ENCODE peak calls at places on chromosomes 7 and 10, in ten cellular contexts. One of them, this sample, is unnamed.

GRCh38 chr10:20616056-20616671 is 280.9 kb downstream of the NEBL start:
- DNase-seq in right lobe of liver: no peak
- DNase-seq in brain microvascular endothelial cell: no peak
- DNase-seq in stomach: no peak
- DNase-seq in AG04450: no peak
- DNase-seq in colonic mucosa: no peak
- DNase-seq in right atrium auricular region: no peak
- DNase-seq in left ventricle myocardium inferior: no peak
- DNase-seq in breast epithelium: no peak
- DNase-seq in ovary: no peak
- DNase-seq in this sample: no peak

GRCh38 chr10:68954904-68955303 is 1.1 kb upstream of the DDX21 start:
- DNase-seq in right atrium auricular region: no peak
- DNase-seq in left ventricle myocardium inferior: no peak
- DNase-seq in ovary: no peak
- DNase-seq in breast epithelium: no peak
- DNase-seq in right lobe of liver: no peak
- DNase-seq in stomach: no peak
- DNase-seq in brain microvascular endothelial cell: no peak
- DNase-seq in colonic mucosa: no peak
- DNase-seq in AG04450: no peak
- DNase-seq in this sample: no peak

GRCh38 chr10:15571570-15571969 is 148.2 kb downstream of the ITGA8 start:
- DNase-seq in brain microvascular endothelial cell: peak
- DNase-seq in left ventricle myocardium inferior: peak
- DNase-seq in stomach: no peak
- DNase-seq in ovary: peak
- DNase-seq in right lobe of liver: peak
- DNase-seq in breast epithelium: no peak
- DNase-seq in right atrium auricular region: no peak
- DNase-seq in AG04450: peak
- DNase-seq in colonic mucosa: no peak
- DNase-seq in this sample: peak

GRCh38 chr10:8986975-8987374 is 932.5 kb downstream of the GATA3 start:
- DNase-seq in stomach: no peak
- DNase-seq in right atrium auricular region: no peak
- DNase-seq in colonic mucosa: no peak
- DNase-seq in breast epithelium: no peak
- DNase-seq in ovary: no peak
- DNase-seq in left ventricle myocardium inferior: no peak
- DNase-seq in right lobe of liver: no peak
- DNase-seq in brain microvascular endothelial cell: no peak
- DNase-seq in AG04450: no peak
- DNase-seq in this sample: no peak

GRCh38 chr7:66643395-66643794 is 14.7 kb downstream of the KCTD7 start:
- DNase-seq in brain microvascular endothelial cell: no peak
- DNase-seq in ovary: no peak
- DNase-seq in right atrium auricular region: no peak
- DNase-seq in AG04450: no peak
- DNase-seq in right lobe of liver: no peak
- DNase-seq in colonic mucosa: no peak
- DNase-seq in breast epithelium: no peak
- DNase-seq in stomach: no peak
- DNase-seq in left ventricle myocardium inferior: no peak
- DNase-seq in this sample: no peak

GRCh38 chr10:21990449-21990848 is 13.1 kb downstream of the DNAJC1 start:
- DNase-seq in right atrium auricular region: no peak
- DNase-seq in breast epithelium: no peak
- DNase-seq in left ventricle myocardium inferior: no peak
- DNase-seq in brain microvascular endothelial cell: no peak
- DNase-seq in AG04450: no peak
- DNase-seq in ovary: no peak
- DNase-seq in right lobe of liver: no peak
- DNase-seq in stomach: no peak
- DNase-seq in colonic mucosa: no peak
- DNase-seq in this sample: no peak

GRCh38 chr7:104982308-104982755 is 31.7 kb upstream of the KMT2E start:
- DNase-seq in ovary: no peak
- DNase-seq in stomach: no peak
- DNase-seq in colonic mucosa: no peak
- DNase-seq in right atrium auricular region: no peak
- DNase-seq in breast epithelium: no peak
- DNase-seq in left ventricle myocardium inferior: no peak
- DNase-seq in brain microvascular endothelial cell: no peak
- DNase-seq in AG04450: no peak
- DNase-seq in right lobe of liver: no peak
- DNase-seq in this sample: no peak

GRCh38 chr7:1621718-1622117 is 48.4 kb upstream of the ELFN1 start:
- DNase-seq in brain microvascular endothelial cell: no peak
- DNase-seq in AG04450: no peak
- DNase-seq in breast epithelium: no peak
- DNase-seq in ovary: no peak
- DNase-seq in right lobe of liver: no peak
- DNase-seq in stomach: no peak
- DNase-seq in left ventricle myocardium inferior: no peak
- DNase-seq in colonic mucosa: no peak
- DNase-seq in right atrium auricular region: no peak
- DNase-seq in this sample: peak

GRCh38 chr10:14173706-14174594 is 156.8 kb downstream of the FRMD4A start:
- DNase-seq in left ventricle myocardium inferior: no peak
- DNase-seq in AG04450: no peak
- DNase-seq in ovary: peak
- DNase-seq in right lobe of liver: no peak
- DNase-seq in colonic mucosa: no peak
- DNase-seq in right atrium auricular region: no peak
- DNase-seq in brain microvascular endothelial cell: peak
- DNase-seq in breast epithelium: no peak
- DNase-seq in stomach: no peak
- DNase-seq in this sample: peak

GRCh38 chr7:43041105-43041504 is 71.3 kb upstream of the HECW1 start:
- DNase-seq in breast epithelium: no peak
- DNase-seq in right lobe of liver: no peak
- DNase-seq in brain microvascular endothelial cell: no peak
- DNase-seq in AG04450: no peak
- DNase-seq in left ventricle myocardium inferior: no peak
- DNase-seq in ovary: no peak
- DNase-seq in colonic mucosa: no peak
- DNase-seq in right atrium auricular region: no peak
- DNase-seq in stomach: no peak
- DNase-seq in this sample: no peak
- H3K27ac ChIP-seq in breast epithelium: no peak
- H3K27ac ChIP-seq in right lobe of liver: no peak
- H3K27ac ChIP-seq in brain microvascular endothelial cell: no peak
- H3K27ac ChIP-seq in AG04450: no peak
- H3K27ac ChIP-seq in left ventricle myocardium inferior: no peak
- H3K27ac ChIP-seq in ovary: no peak
- H3K27ac ChIP-seq in colonic mucosa: no peak
- H3K27ac ChIP-seq in right atrium auricular region: no peak
- H3K27ac ChIP-seq in stomach: no peak
- H3K27ac ChIP-seq in this sample: no peak

GRCh38 chr10:99297033-99297432 is 32.1 kb upstream of the CNNM1 start:
- DNase-seq in right atrium auricular region: no peak
- DNase-seq in breast epithelium: no peak
- DNase-seq in stomach: no peak
- DNase-seq in right lobe of liver: no peak
- DNase-seq in ovary: no peak
- DNase-seq in colonic mucosa: no peak
- DNase-seq in AG04450: no peak
- DNase-seq in left ventricle myocardium inferior: no peak
- DNase-seq in brain microvascular endothelial cell: no peak
- DNase-seq in this sample: no peak
- TF ChIP-seq CTCF in right atrium auricular region: no peak
- TF ChIP-seq CTCF in breast epithelium: no peak
- TF ChIP-seq CTCF in stomach: no peak
- TF ChIP-seq CTCF in right lobe of liver: no peak
- TF ChIP-seq CTCF in ovary: no peak
- TF ChIP-seq CTCF in colonic mucosa: no peak
- TF ChIP-seq CTCF in AG04450: no peak
- TF ChIP-seq CTCF in left ventricle myocardium inferior: no peak
- TF ChIP-seq CTCF in brain microvascular endothelial cell: no peak
- TF ChIP-seq CTCF in this sample: no peak

GRCh38 chr10:118046491-118047362 is at the start of gene RAB11FIP2:
- DNase-seq in colonic mucosa: peak
- DNase-seq in right lobe of liver: peak
- DNase-seq in breast epithelium: peak
- DNase-seq in AG04450: peak
- DNase-seq in right atrium auricular region: peak
- DNase-seq in stomach: peak
- DNase-seq in left ventricle myocardium inferior: peak
- DNase-seq in ovary: peak
- DNase-seq in brain microvascular endothelial cell: peak
- DNase-seq in this sample: peak

GRCh38 chr10:118045842-118046490 is 775 bp downstream of the RAB11FIP2 start:
- DNase-seq in left ventricle myocardium inferior: no peak
- DNase-seq in ovary: no peak
- DNase-seq in stomach: peak
- DNase-seq in colonic mucosa: peak
- DNase-seq in brain microvascular endothelial cell: peak
- DNase-seq in breast epithelium: peak
- DNase-seq in AG04450: no peak
- DNase-seq in right lobe of liver: no peak
- DNase-seq in right atrium auricular region: peak
- DNase-seq in this sample: peak

GRCh38 chr10:118042827-118043242 is 3.9 kb downstream of the RAB11FIP2 start:
- DNase-seq in brain microvascular endothelial cell: no peak
- DNase-seq in breast epithelium: no peak
- DNase-seq in ovary: no peak
- DNase-seq in right lobe of liver: no peak
- DNase-seq in left ventricle myocardium inferior: no peak
- DNase-seq in stomach: no peak
- DNase-seq in AG04450: no peak
- DNase-seq in colonic mucosa: no peak
- DNase-seq in right atrium auricular region: no peak
- DNase-seq in this sample: no peak

GRCh38 chr10:118045154-118045841 is 1.4 kb downstream of the RAB11FIP2 start:
- DNase-seq in AG04450: no peak
- DNase-seq in colonic mucosa: no peak
- DNase-seq in breast epithelium: no peak
- DNase-seq in stomach: no peak
- DNase-seq in left ventricle myocardium inferior: no peak
- DNase-seq in brain microvascular endothelial cell: no peak
- DNase-seq in right atrium auricular region: no peak
- DNase-seq in ovary: no peak
- DNase-seq in right lobe of liver: no peak
- DNase-seq in this sample: no peak

DNA sequence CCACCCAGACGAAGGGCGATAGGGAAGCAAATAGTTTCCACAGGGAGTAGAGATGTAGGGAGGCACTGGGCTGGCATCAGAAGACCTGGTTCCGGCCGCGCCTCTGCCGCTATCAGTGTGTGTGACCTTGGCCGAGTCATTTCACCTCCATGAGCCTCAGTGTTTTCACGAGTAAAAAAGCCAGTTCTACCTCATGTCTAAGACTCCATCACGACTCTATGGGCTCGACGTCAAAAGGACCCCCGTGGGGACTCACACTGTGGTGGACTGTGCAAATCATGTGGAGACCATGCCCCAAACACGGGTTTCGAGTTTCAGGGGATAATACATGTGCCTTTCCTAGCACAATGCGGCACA is 600 bp upstream of the RAB11FIP2 start:
- DNase-seq in colonic mucosa: peak
- DNase-seq in ovary: peak
- DNase-seq in stomach: no peak
- DNase-seq in right lobe of liver: peak
- DNase-seq in right atrium auricular region: no peak
- DNase-seq in brain microvascular endothelial cell: no peak
- DNase-seq in left ventricle myocardium inferior: peak
- DNase-seq in breast epithelium: no peak
- DNase-seq in AG04450: no peak
- DNase-seq in this sample: peak
- H3K27ac ChIP-seq in colonic mucosa: peak
- H3K27ac ChIP-seq in ovary: peak
- H3K27ac ChIP-seq in stomach: peak
- H3K27ac ChIP-seq in right lobe of liver: no peak
- H3K27ac ChIP-seq in right atrium auricular region: peak
- H3K27ac ChIP-seq in brain microvascular endothelial cell: no peak
- H3K27ac ChIP-seq in left ventricle myocardium inferior: peak
- H3K27ac ChIP-seq in breast epithelium: peak
- H3K27ac ChIP-seq in AG04450: no peak
- H3K27ac ChIP-seq in this sample: peak

GRCh38 chr10:99767901-99768300 is 14.5 kb upstream of the ABCC2 start:
- DNase-seq in breast epithelium: no peak
- DNase-seq in brain microvascular endothelial cell: no peak
- DNase-seq in stomach: no peak
- DNase-seq in right atrium auricular region: no peak
- DNase-seq in right lobe of liver: no peak
- DNase-seq in AG04450: no peak
- DNase-seq in left ventricle myocardium inferior: no peak
- DNase-seq in ovary: no peak
- DNase-seq in colonic mucosa: no peak
- DNase-seq in this sample: no peak

GRCh38 chr10:99765672-99766071 is 16.8 kb upstream of the ABCC2 start:
- DNase-seq in right atrium auricular region: no peak
- DNase-seq in ovary: no peak
- DNase-seq in breast epithelium: no peak
- DNase-seq in AG04450: no peak
- DNase-seq in left ventricle myocardium inferior: no peak
- DNase-seq in right lobe of liver: no peak
- DNase-seq in stomach: no peak
- DNase-seq in colonic mucosa: no peak
- DNase-seq in brain microvascular endothelial cell: no peak
- DNase-seq in this sample: no peak

GRCh38 chr10:99766282-99766681 is 16.2 kb upstream of the ABCC2 start:
- DNase-seq in ovary: no peak
- DNase-seq in AG04450: no peak
- DNase-seq in left ventricle myocardium inferior: no peak
- DNase-seq in colonic mucosa: no peak
- DNase-seq in breast epithelium: no peak
- DNase-seq in right lobe of liver: no peak
- DNase-seq in right atrium auricular region: no peak
- DNase-seq in brain microvascular endothelial cell: no peak
- DNase-seq in stomach: no peak
- DNase-seq in this sample: no peak

GRCh38 chr10:99768430-99769011 is 13.9 kb upstream of the ABCC2 start:
- DNase-seq in right lobe of liver: no peak
- DNase-seq in colonic mucosa: no peak
- DNase-seq in breast epithelium: no peak
- DNase-seq in left ventricle myocardium inferior: no peak
- DNase-seq in AG04450: no peak
- DNase-seq in right atrium auricular region: no peak
- DNase-seq in brain microvascular endothelial cell: no peak
- DNase-seq in ovary: no peak
- DNase-seq in stomach: no peak
- DNase-seq in this sample: no peak

DNA sequence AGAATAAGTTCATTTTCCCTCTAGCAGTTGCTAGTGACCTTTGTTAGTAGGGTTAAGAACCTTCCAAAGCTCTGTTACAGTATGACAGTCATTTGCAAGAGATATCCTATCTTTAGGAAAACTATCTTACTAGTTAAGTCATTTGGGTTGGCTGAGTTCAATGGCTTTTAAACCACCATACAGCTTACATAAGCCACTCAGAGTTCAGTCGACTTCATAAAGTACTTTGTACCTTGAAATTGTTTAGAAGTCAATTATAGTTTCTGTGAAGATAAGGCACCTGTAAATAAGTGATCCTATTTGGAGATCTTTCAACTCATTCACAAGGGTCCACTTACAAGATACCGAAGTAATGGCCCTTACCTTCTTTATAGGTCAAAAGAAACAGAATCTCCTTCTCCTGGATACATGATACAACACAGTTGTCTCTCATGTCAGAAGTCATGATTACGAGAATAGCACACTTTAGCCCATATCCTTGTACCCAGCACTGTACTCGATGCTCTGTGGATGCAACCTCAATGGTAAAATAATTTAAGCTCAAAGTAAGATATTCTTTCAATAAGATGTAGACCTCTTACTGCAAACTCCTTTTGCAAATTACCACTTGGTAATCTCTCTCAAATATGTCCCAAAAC is 11.9 kb upstream of the ABCC2 start:
- DNase-seq in left ventricle myocardium inferior: no peak
- DNase-seq in AG04450: no peak
- DNase-seq in right lobe of liver: no peak
- DNase-seq in ovary: no peak
- DNase-seq in brain microvascular endothelial cell: no peak
- DNase-seq in stomach: no peak
- DNase-seq in breast epithelium: no peak
- DNase-seq in right atrium auricular region: no peak
- DNase-seq in colonic mucosa: no peak
- DNase-seq in this sample: no peak
- TF ChIP-seq CTCF in left ventricle myocardium inferior: no peak
- TF ChIP-seq CTCF in AG04450: no peak
- TF ChIP-seq CTCF in right lobe of liver: no peak
- TF ChIP-seq CTCF in ovary: no peak
- TF ChIP-seq CTCF in brain microvascular endothelial cell: no peak
- TF ChIP-seq CTCF in stomach: no peak
- TF ChIP-seq CTCF in breast epithelium: no peak
- TF ChIP-seq CTCF in right atrium auricular region: no peak
- TF ChIP-seq CTCF in colonic mucosa: no peak
- TF ChIP-seq CTCF in this sample: no peak